ENCODE peak calls at places on chromosomes 3 and 15, in five cellular contexts. One of them, this sample, is unnamed.

GRCh38 chr3:107542665-107543064 is 19.9 kb downstream of the BBX start:
- DNase-seq in H9: no peak
- DNase-seq in trophoblast cell: no peak
- DNase-seq in H1: no peak
- DNase-seq in mesenchymal stem cell: peak; percentile 10
- DNase-seq in this sample: no peak

GRCh38 chr3:60095511-60095910 is 1045.7 kb upstream of the CFAP20DC start:
- DNase-seq in trophoblast cell: no peak
- DNase-seq in mesenchymal stem cell: no peak
- DNase-seq in H1: no peak
- DNase-seq in H9: no peak
- DNase-seq in this sample: no peak

GRCh38 chr3:15269091-15269989 is 63.0 kb downstream of the SH3BP5 start:
- DNase-seq in H9: peak; percentile 67
- DNase-seq in H1: peak; percentile 38
- DNase-seq in mesenchymal stem cell: peak; percentile 96
- DNase-seq in trophoblast cell: peak; percentile 87
- DNase-seq in this sample: no peak

GRCh38 chr3:36965440-36965839 is 20.6 kb upstream of the TRANK1 start:
- DNase-seq in H1: no peak
- DNase-seq in trophoblast cell: peak; percentile 59
- DNase-seq in mesenchymal stem cell: no peak
- DNase-seq in H9: peak; percentile 69
- DNase-seq in this sample: no peak

GRCh38 chr3:43023066-43023465 is 44.0 kb downstream of the GASK1A start:
- DNase-seq in mesenchymal stem cell: no peak
- DNase-seq in H9: no peak
- DNase-seq in trophoblast cell: peak; percentile 21
- DNase-seq in H1: no peak
- DNase-seq in this sample: no peak

GRCh38 chr3:124837730-124838186 is 49.4 kb downstream of the ITGB5 start:
- DNase-seq in mesenchymal stem cell: peak; percentile 97
- DNase-seq in trophoblast cell: peak; percentile 73
- DNase-seq in H9: no peak
- DNase-seq in H1: no peak
- DNase-seq in this sample: no peak

GRCh38 chr3:45225465-45226205 is 452 bp downstream of the TMEM158 start:
- DNase-seq in trophoblast cell: peak; percentile 53
- DNase-seq in H9: peak; percentile 39
- DNase-seq in H1: peak; percentile 53
- DNase-seq in mesenchymal stem cell: peak; percentile 50
- DNase-seq in this sample: peak; percentile 27

GRCh38 chr3:42532229-42532628 is 29.8 kb downstream of the VIPR1 start:
- DNase-seq in H1: no peak
- DNase-seq in H9: no peak
- DNase-seq in trophoblast cell: no peak
- DNase-seq in mesenchymal stem cell: no peak
- DNase-seq in this sample: no peak

GRCh38 chr3:158679547-158680000 is 7.1 kb upstream of the LXN start:
- DNase-seq in H9: no peak
- DNase-seq in mesenchymal stem cell: peak; percentile 41
- DNase-seq in H1: no peak
- DNase-seq in trophoblast cell: no peak
- DNase-seq in this sample: no peak

GRCh38 chr3:146715176-146715575 is 110.0 kb upstream of the PLSCR5 start:
- DNase-seq in H9: no peak
- DNase-seq in mesenchymal stem cell: peak; percentile 29
- DNase-seq in trophoblast cell: no peak
- DNase-seq in H1: no peak
- DNase-seq in this sample: no peak

GRCh38 chr3:173287361-173287760 is 110.2 kb upstream of the NLGN1 start:
- DNase-seq in trophoblast cell: no peak
- DNase-seq in H1: no peak
- DNase-seq in H9: no peak
- DNase-seq in mesenchymal stem cell: no peak
- DNase-seq in this sample: no peak

GRCh38 chr15:74835312-74835823 is 7.6 kb downstream of the ULK3 start:
- DNase-seq in H1: peak; percentile 98
- DNase-seq in trophoblast cell: peak; percentile 92
- DNase-seq in mesenchymal stem cell: peak; percentile 51
- DNase-seq in H9: peak; percentile 94
- DNase-seq in this sample: no peak

GRCh38 chr3:58010562-58010961 is 2.3 kb downstream of the FLNB start:
- DNase-seq in H1: no peak
- DNase-seq in mesenchymal stem cell: peak; percentile 50
- DNase-seq in trophoblast cell: peak; percentile 40
- DNase-seq in H9: no peak
- DNase-seq in this sample: no peak

GRCh38 chr15:88389120-88389519 is 78.1 kb downstream of the MRPL46 start:
- DNase-seq in mesenchymal stem cell: no peak
- DNase-seq in H1: no peak
- DNase-seq in trophoblast cell: no peak
- DNase-seq in H9: no peak
- DNase-seq in this sample: no peak
- H3K4me2 ChIP-seq in mesenchymal stem cell: no peak overlapping the region
- H3K4me2 ChIP-seq in H1: no peak overlapping the region
- H3K4me2 ChIP-seq in trophoblast cell: no peak overlapping the region
- H3K4me2 ChIP-seq in H9: no peak overlapping the region
- H3K4me2 ChIP-seq in this sample: no peak overlapping the region

GRCh38 chr3:101778385-101779046 is 495 bp upstream of the NXPE3 start:
- DNase-seq in trophoblast cell: no peak
- DNase-seq in H1: no peak
- DNase-seq in mesenchymal stem cell: no peak
- DNase-seq in H9: no peak
- DNase-seq in this sample: no peak
- H2AFZ ChIP-seq in trophoblast cell: peak overlapping the region; percentile 92
- H2AFZ ChIP-seq in H1: peak overlapping the region; percentile 100
- H2AFZ ChIP-seq in mesenchymal stem cell: peak overlapping the region; percentile 43
- H2AFZ ChIP-seq in H9: peak overlapping the region; percentile 0
- H2AFZ ChIP-seq in this sample: peak overlapping the region; percentile 93

GRCh38 chr15:70643783-70644125 is 119.6 kb downstream of the UACA start:
- DNase-seq in H9: no peak
- DNase-seq in mesenchymal stem cell: peak; percentile 11
- DNase-seq in trophoblast cell: peak; percentile 50
- DNase-seq in H1: no peak
- DNase-seq in this sample: no peak
- H2BK12ac ChIP-seq in H9: no peak overlapping the region
- H2BK12ac ChIP-seq in mesenchymal stem cell: no peak overlapping the region
- H2BK12ac ChIP-seq in trophoblast cell: no peak overlapping the region
- H2BK12ac ChIP-seq in H1: no peak overlapping the region
- H2BK12ac ChIP-seq in this sample: no peak overlapping the region

GRCh38 chr3:105807701-105808100 is 61.1 kb downstream of the CBLB start:
- DNase-seq in trophoblast cell: no peak
- DNase-seq in H9: no peak
- DNase-seq in mesenchymal stem cell: no peak
- DNase-seq in H1: no peak
- DNase-seq in this sample: no peak

GRCh38 chr3:105805402-105805801 is 63.4 kb downstream of the CBLB start:
- DNase-seq in mesenchymal stem cell: no peak
- DNase-seq in trophoblast cell: no peak
- DNase-seq in H1: no peak
- DNase-seq in H9: no peak
- DNase-seq in this sample: no peak

GRCh38 chr3:105809204-105809893 is 59.5 kb downstream of the CBLB start:
- DNase-seq in H9: no peak
- DNase-seq in trophoblast cell: peak; percentile 54
- DNase-seq in mesenchymal stem cell: no peak
- DNase-seq in H1: no peak
- DNase-seq in this sample: no peak

GRCh38 chr3:105807146-105807545 is 61.7 kb downstream of the CBLB start:
- DNase-seq in trophoblast cell: peak; percentile 78
- DNase-seq in mesenchymal stem cell: no peak
- DNase-seq in H9: no peak
- DNase-seq in H1: no peak
- DNase-seq in this sample: no peak

GRCh38 chr3:105806361-105806760 is 62.5 kb downstream of the CBLB start:
- DNase-seq in mesenchymal stem cell: no peak
- DNase-seq in trophoblast cell: peak; percentile 31
- DNase-seq in H9: no peak
- DNase-seq in H1: no peak
- DNase-seq in this sample: no peak
- H3K4me2 ChIP-seq in mesenchymal stem cell: no peak overlapping the region
- H3K4me2 ChIP-seq in trophoblast cell: no peak overlapping the region
- H3K4me2 ChIP-seq in H9: no peak overlapping the region
- H3K4me2 ChIP-seq in H1: no peak overlapping the region
- H3K4me2 ChIP-seq in this sample: no peak overlapping the region

DNA sequence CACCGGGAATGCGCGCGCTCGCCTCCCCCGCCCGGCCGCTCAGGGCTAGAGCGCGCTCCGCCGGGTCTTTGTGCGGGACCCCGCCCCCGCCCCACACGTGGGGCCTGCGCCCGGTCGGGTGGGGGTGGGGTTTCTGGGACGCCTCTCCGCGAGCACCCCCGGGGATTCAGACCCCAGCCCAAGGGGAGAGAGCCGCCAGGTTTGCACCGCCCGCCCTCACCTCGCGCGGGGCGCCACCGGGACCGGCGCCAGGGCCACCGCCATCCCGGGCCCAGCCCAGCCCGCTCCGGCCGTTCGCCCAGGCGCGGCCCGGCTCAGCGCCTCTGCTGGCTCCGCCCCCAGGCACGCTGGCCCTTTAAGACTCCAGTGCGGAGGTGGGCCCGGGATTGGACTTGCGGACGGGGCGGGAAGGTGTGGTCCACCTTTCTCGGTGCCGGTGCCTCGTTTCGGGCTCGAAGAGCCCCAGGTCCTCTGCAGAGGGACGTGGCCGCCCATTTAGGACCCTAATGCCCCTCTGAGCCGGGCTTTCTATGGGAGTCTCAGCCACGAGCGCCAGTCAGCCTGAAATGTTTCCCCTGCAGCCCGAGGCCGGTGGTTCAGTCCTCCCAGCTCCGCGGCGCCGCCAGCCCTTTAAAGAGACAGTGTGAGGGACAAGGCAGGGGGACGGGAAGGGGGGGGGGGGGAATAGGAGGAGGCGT is 1.2 kb downstream of the HYAL2 start:
- DNase-seq in H1: peak; percentile 93
- DNase-seq in H9: peak; percentile 94
- DNase-seq in trophoblast cell: peak; percentile 89
- DNase-seq in mesenchymal stem cell: peak; percentile 90
- DNase-seq in this sample: peak; percentile 92
- H2AFZ ChIP-seq in H1: no peak overlapping the region
- H2AFZ ChIP-seq in H9: no peak overlapping the region
- H2AFZ ChIP-seq in trophoblast cell: peak overlapping the region; percentile 93
- H2AFZ ChIP-seq in mesenchymal stem cell: peak overlapping the region; percentile 81
- H2AFZ ChIP-seq in this sample: peak overlapping the region; percentile 99

DNA sequence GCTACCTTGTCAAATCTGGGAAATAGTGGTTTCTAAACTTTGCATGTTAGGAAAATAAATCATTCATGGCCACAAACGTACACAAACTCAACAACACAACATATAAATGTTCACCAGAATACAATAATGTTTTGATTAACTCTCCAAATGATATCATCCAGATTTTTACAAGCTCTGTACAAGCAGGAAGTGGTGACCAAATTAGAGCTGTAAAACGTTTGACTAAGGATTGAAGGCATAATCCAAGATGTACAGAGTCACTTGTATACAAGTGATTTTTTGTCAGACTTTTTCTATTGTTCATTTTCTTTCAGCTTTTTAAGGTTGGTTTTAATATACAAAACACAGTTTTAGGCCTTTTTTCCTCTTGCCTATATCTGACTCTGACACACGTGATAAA is 748.4 kb upstream of the GRM7 start:
- DNase-seq in H1: no peak
- DNase-seq in mesenchymal stem cell: no peak
- DNase-seq in trophoblast cell: no peak
- DNase-seq in H9: no peak
- DNase-seq in this sample: no peak
- H2BK12ac ChIP-seq in H1: no peak overlapping the region
- H2BK12ac ChIP-seq in mesenchymal stem cell: no peak overlapping the region
- H2BK12ac ChIP-seq in trophoblast cell: no peak overlapping the region
- H2BK12ac ChIP-seq in H9: no peak overlapping the region
- H2BK12ac ChIP-seq in this sample: no peak overlapping the region

DNA sequence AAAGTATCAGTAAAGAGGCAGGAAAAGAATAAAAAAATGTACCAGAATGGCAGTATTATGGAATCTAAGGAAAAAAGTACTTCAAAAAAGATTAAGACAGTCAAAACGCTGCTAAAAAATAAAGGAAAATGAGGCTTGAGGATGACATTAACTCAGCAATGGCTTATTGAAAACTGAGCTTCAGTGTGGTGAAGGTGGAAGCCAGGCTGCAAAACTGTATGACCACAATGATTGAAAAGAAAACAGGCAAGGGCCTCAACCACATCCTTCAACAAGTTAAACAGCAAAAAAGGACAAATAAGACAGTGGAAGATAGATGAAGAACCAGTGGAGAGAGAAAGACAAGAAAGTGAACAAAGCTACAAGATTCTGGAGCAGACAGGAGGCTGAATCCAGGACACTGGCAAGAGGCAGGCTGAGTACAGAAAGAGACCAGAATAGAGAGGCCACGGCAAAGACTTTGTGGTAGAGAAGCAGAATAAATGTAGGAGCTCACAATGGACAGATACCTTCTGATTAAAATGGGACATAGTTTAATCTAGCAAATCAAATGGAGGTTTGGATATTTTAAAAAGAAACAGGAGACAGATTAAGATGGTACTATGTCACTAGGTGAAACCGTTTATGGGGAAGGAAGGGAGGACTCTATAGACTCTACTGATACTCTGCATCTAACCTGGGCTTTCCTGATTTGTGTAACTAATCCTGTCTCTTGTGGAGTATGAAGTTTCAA is 86.1 kb downstream of the TJP1 start:
- DNase-seq in H1: no peak
- DNase-seq in mesenchymal stem cell: peak; percentile 32
- DNase-seq in H9: no peak
- DNase-seq in trophoblast cell: no peak
- DNase-seq in this sample: no peak
- H3K4me2 ChIP-seq in H1: no peak overlapping the region
- H3K4me2 ChIP-seq in mesenchymal stem cell: no peak overlapping the region
- H3K4me2 ChIP-seq in H9: no peak overlapping the region
- H3K4me2 ChIP-seq in trophoblast cell: no peak overlapping the region
- H3K4me2 ChIP-seq in this sample: no peak overlapping the region

GRCh38 chr3:33456756-33457155 is 16.6 kb upstream of the UBP1 start:
- DNase-seq in mesenchymal stem cell: no peak
- DNase-seq in H9: no peak
- DNase-seq in trophoblast cell: no peak
- DNase-seq in H1: no peak
- DNase-seq in this sample: no peak

DNA sequence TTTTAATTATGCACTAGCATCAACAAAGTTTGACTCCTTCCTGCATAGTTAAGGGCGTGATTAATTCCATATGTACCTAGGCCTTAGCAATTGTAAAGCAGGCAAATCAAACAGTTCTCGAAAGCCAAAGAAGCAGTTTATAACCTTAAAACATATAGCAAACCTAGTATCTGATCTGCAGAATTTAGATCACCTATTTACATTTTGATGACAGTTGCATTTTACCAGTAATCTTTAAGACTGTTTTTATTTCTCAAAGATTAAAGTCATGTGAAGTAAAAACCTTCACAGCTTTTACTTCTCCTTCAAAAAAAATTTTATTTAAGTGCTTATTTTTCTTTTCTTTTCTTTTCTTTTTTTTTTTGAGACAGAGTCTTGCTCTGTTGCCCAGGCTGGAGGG is 20.9 kb upstream of the UBP1 start:
- DNase-seq in H1: no peak
- DNase-seq in H9: no peak
- DNase-seq in trophoblast cell: no peak
- DNase-seq in mesenchymal stem cell: no peak
- DNase-seq in this sample: no peak
- H2AFZ ChIP-seq in H1: no peak overlapping the region
- H2AFZ ChIP-seq in H9: no peak overlapping the region
- H2AFZ ChIP-seq in trophoblast cell: no peak overlapping the region
- H2AFZ ChIP-seq in mesenchymal stem cell: no peak overlapping the region
- H2AFZ ChIP-seq in this sample: no peak overlapping the region

GRCh38 chr3:185405664-185406063 is 42.7 kb downstream of the MAP3K13 start:
- DNase-seq in H9: no peak
- DNase-seq in H1: no peak
- DNase-seq in mesenchymal stem cell: no peak
- DNase-seq in trophoblast cell: no peak
- DNase-seq in this sample: no peak
- H2BK12ac ChIP-seq in H9: no peak overlapping the region
- H2BK12ac ChIP-seq in H1: no peak overlapping the region
- H2BK12ac ChIP-seq in mesenchymal stem cell: no peak overlapping the region
- H2BK12ac ChIP-seq in trophoblast cell: no peak overlapping the region
- H2BK12ac ChIP-seq in this sample: no peak overlapping the region